ENCODE peak calls at places on chromosome 1, in five cellular contexts. N is H4, B is NCI-H1105 treated with DMSO at 0.1 percent for 48 hours, C is fibroblast of mammary gland, U is activated gamma-delta T cell treated with Interleukin-2 at 50 U/mL for 16 hours. K is an unnamed sample.
A peak's percentile ranks its signal among the peaks of the same experiment; 100 is the strongest.

GRCh38 chr1:161021168-161021958 is 411 bp upstream of the F11R start:
- DNase-seq in C (no peak), U (peak; percentile 85), B (peak; percentile 99), N (peak; percentile 78), K (peak; percentile 96)

GRCh38 chr1:46622341-46622740 is 5.7 kb upstream of the MOB3C start:
- DNase-seq in N (peak; percentile 36), B (peak; percentile 50), U (no peak), C (peak; percentile 48), K (no peak)

GRCh38 chr1:72178266-72178665 is 104.1 kb downstream of the NEGR1 start:
- DNase-seq in C (peak; percentile 33), B (no peak), N (no peak), U (no peak), K (no peak)

GRCh38 chr1:107935396-107936064 is 29.4 kb downstream of the VAV3 start:
- DNase-seq in U (peak; percentile 11), C (peak; percentile 24), N (no peak), B (no peak), K (no peak)

GRCh38 chr1:156549831-156550230 is 22.5 kb downstream of the IQGAP3 start:
- DNase-seq in U (no peak), B (no peak), N (no peak), C (no peak), K (no peak)

GRCh38 chr1:115666702-115667101 is 24.9 kb downstream of the VANGL1 start:
- DNase-seq in N (no peak), C (no peak), B (peak; percentile 22), U (no peak), K (no peak)

GRCh38 chr1:57468661-57469523 is 45.0 kb upstream of the DAB1 start:
- DNase-seq in U (no peak), C (peak; percentile 81), B (no peak), N (no peak), K (no peak)

GRCh38 chr1:234626391-234626790 is 16.4 kb upstream of the IRF2BP2 start:
- DNase-seq in U (no peak), N (no peak), B (no peak), C (no peak), K (no peak)

GRCh38 chr1:82464362-82464931 is 663.7 kb downstream of the ADGRL2 start:
- DNase-seq in N (peak; percentile 79), B (peak; percentile 39), U (no peak), C (peak; percentile 42), K (no peak)

GRCh38 chr1:244368279-244368678 is 83.4 kb downstream of the ADSS2 start:
- DNase-seq in U (no peak), C (no peak), B (no peak), N (no peak), K (no peak)

GRCh38 chr1:150066838-150067183 is 765 bp upstream of the VPS45 start:
- DNase-seq in C (no peak), N (no peak), U (peak; percentile 13), B (peak; percentile 81), K (peak; percentile 42)

GRCh38 chr1:95509989-95510388 is 276.0 kb downstream of the RWDD3 start:
- DNase-seq in B (no peak), N (no peak), C (no peak), U (no peak), K (no peak)

GRCh38 chr1:32448773-32449456 is 16.0 kb upstream of the ZBTB8B start:
- DNase-seq in N (no peak), U (no peak), C (peak; percentile 25), B (no peak), K (no peak)

GRCh38 chr1:204578867-204579664 is 62.9 kb downstream of the MDM4 start:
- DNase-seq in B (no peak), N (no peak), C (peak; percentile 18), U (no peak), K (no peak)

GRCh38 chr1:30085814-30086770 is 637.3 kb downstream of the MATN1 start:
- DNase-seq in C (peak; percentile 17), N (no peak), U (no peak), B (no peak), K (peak; percentile 83)

GRCh38 chr1:81569761-81570160 is 231.0 kb upstream of the ADGRL2 start:
- DNase-seq in C (no peak), B (no peak), U (no peak), N (no peak), K (no peak)

GRCh38 chr1:19974822-19975416 is 4.5 kb downstream of the PLA2G2A start:
- DNase-seq in U (no peak), C (peak; percentile 81), N (peak; percentile 73), B (peak; percentile 51), K (no peak)

GRCh38 chr1:170676628-170677027 is 12.7 kb downstream of the PRRX1 start:
- DNase-seq in C (no peak), U (no peak), B (no peak), N (no peak), K (no peak)

GRCh38 chr1:65681101-65681500 is 111.6 kb upstream of the PDE4B start:
- DNase-seq in U (no peak), N (no peak), C (peak; percentile 59), B (no peak), K (no peak)

GRCh38 chr1:155976913-155977606 is 1.3 kb downstream of the ARHGEF2 start:
- DNase-seq in U (no peak), C (no peak), N (no peak), B (peak; percentile 41), K (no peak)

GRCh38 chr1:33168556-33169289 is 13.1 kb downstream of the TRIM62 start:
- DNase-seq in U (no peak), B (no peak), C (no peak), N (no peak), K (no peak)

GRCh38 chr1:12629521-12629956 is 11.5 kb upstream of the DHRS3 start:
- DNase-seq in N (no peak), U (no peak), B (no peak), C (no peak), K (no peak)

GRCh38 chr1:93779540-93780121 is 98.0 kb upstream of the BCAR3 start:
- DNase-seq in N (peak; percentile 90), B (no peak), C (peak; percentile 80), U (no peak), K (no peak)

GRCh38 chr1:108663074-108663473 is 2.2 kb upstream of the HENMT1 start:
- DNase-seq in N (no peak), C (peak; percentile 21), U (no peak), B (no peak), K (no peak)

GRCh38 chr1:228317891-228318810 is 88.5 kb downstream of the TRIM11 start:
- DNase-seq in C (no peak), N (no peak), B (no peak), U (no peak), K (no peak)

GRCh38 chr1:68180441-68181164 is 51.7 kb downstream of the WLS start:
- DNase-seq in C (no peak), B (no peak), N (no peak), U (no peak), K (no peak)

GRCh38 chr1:207754011-207754410 is 2.2 kb downstream of the CD46 start:
- DNase-seq in N (no peak), U (no peak), B (no peak), C (no peak), K (no peak)

GRCh38 chr1:147840909-147841308 is 61.7 kb upstream of the GJA8 start:
- DNase-seq in C (peak; percentile 4), B (no peak), U (no peak), N (no peak), K (no peak)

GRCh38 chr1:50109647-50110075 is 941 bp downstream of the ELAVL4 start:
- DNase-seq in N (peak; percentile 16), C (peak; percentile 4), B (peak; percentile 67), U (no peak), K (no peak)

GRCh38 chr1:57362480-57362879 is 61.4 kb downstream of the DAB1 start:
- DNase-seq in N (no peak), B (no peak), C (no peak), U (no peak), K (no peak)

GRCh38 chr1:99098589-99098988 is 93.9 kb upstream of the PLPPR5 start:
- DNase-seq in N (no peak), B (no peak), C (no peak), U (no peak), K (no peak)

GRCh38 chr1:225817611-225818061 is 7.7 kb downstream of the EPHX1 start:
- DNase-seq in U (no peak), N (peak; percentile 96), B (no peak), C (peak; percentile 93), K (no peak)

GRCh38 chr1:234598974-234599616 is 10.9 kb downstream of the IRF2BP2 start:
- DNase-seq in U (no peak), N (no peak), C (peak; percentile 40), B (no peak), K (no peak)